ENCODE peak calls at places on chromosomes 16 and 17, in six cellular contexts. D is OCI-LY7, Y is GM23248, F is glutamatergic neuron, O is progenitor cell of endocrine pancreas, M is GM13976. U is an unnamed sample.

GRCh38 chr17:39001703-39002637 is 34.8 kb upstream of the FBXO47 start:
- DNase-seq in D (no peak), Y (peak; percentile 99), F (no peak), O (no peak), M (no peak), U (no peak)

GRCh38 chr16:67537636-67538591 is 9.3 kb downstream of the RIPOR1 start:
- DNase-seq in D (peak; percentile 46), Y (peak; percentile 50), F (peak; percentile 61), O (no peak), M (peak; percentile 89), U (no peak)

GRCh38 chr16:61182416-61182815 is 853.8 kb downstream of the CDH8 start:
- DNase-seq in D (no peak), Y (no peak), F (no peak), O (no peak), M (no peak), U (no peak)

GRCh38 chr17:17621254-17621653 is 29.7 kb upstream of the PEMT start:
- DNase-seq in D (no peak), Y (no peak), F (no peak), O (no peak), M (no peak), U (no peak)

GRCh38 chr17:46020023-46020735 is 21.1 kb downstream of the STH start:
- DNase-seq in D (no peak), Y (no peak), F (no peak), O (no peak), M (peak; percentile 62), U (no peak)

GRCh38 chr16:17368951-17369350 is 101.8 kb downstream of the XYLT1 start:
- DNase-seq in D (no peak), Y (no peak), F (no peak), O (no peak), M (no peak), U (no peak)

GRCh38 chr17:49984776-49985175 is 10.2 kb downstream of the DLX3 start:
- DNase-seq in D (no peak), Y (no peak), F (no peak), O (no peak), M (no peak), U (no peak)

GRCh38 chr16:10598157-10598556 is 17.8 kb upstream of the EMP2 start:
- DNase-seq in D (no peak), Y (no peak), F (no peak), O (no peak), M (no peak), U (no peak)

GRCh38 chr16:80971814-80972213 is 34.9 kb downstream of the CMC2 start:
- DNase-seq in D (no peak), Y (no peak), F (peak; percentile 75), O (no peak), M (no peak), U (no peak)

GRCh38 chr16:861446-861845 is 60.9 kb upstream of the GNG13 start:
- DNase-seq in D (no peak), Y (no peak), F (no peak), O (no peak), M (no peak), U (no peak)

GRCh38 chr17:67466251-67466650 is 89.2 kb downstream of the PITPNC1 start:
- DNase-seq in D (peak; percentile 55), Y (no peak), F (no peak), O (no peak), M (no peak), U (no peak)

GRCh38 chr17:76722279-76722678 is 4.1 kb downstream of the JMJD6 start:
- DNase-seq in D (no peak), Y (no peak), F (no peak), O (no peak), M (no peak), U (no peak)

GRCh38 chr16:88390760-88391496 is 8.2 kb downstream of the ZNF469 start:
- DNase-seq in D (no peak), Y (no peak), F (no peak), O (no peak), M (no peak), U (no peak)

GRCh38 chr17:72725432-72726068 is 366.9 kb downstream of the SLC39A11 start:
- DNase-seq in D (peak; percentile 80), Y (peak; percentile 76), F (peak; percentile 76), O (peak; percentile 35), M (peak; percentile 55), U (no peak)

GRCh38 chr17:81641825-81642489 is 5.0 kb downstream of the TSPAN10 start:
- DNase-seq in D (no peak), Y (peak; percentile 93), F (no peak), O (no peak), M (no peak), U (no peak)

GRCh38 chr17:40726919-40727318 is 23.4 kb upstream of the KRT24 start:
- DNase-seq in D (peak; percentile 9), Y (peak; percentile 21), F (no peak), O (no peak), M (no peak), U (no peak)

GRCh38 chr17:83026311-83026811 is 53.0 kb upstream of the METRNL start:
- DNase-seq in D (no peak), Y (no peak), F (no peak), O (no peak), M (no peak), U (no peak)

GRCh38 chr16:1581804-1582203 is 30.1 kb downstream of the IFT140 start:
- DNase-seq in D (no peak), Y (no peak), F (no peak), O (no peak), M (no peak), U (no peak)

GRCh38 chr16:24118126-24118821 is 137.9 kb upstream of the CACNG3 start:
- DNase-seq in D (no peak), Y (no peak), F (no peak), O (no peak), M (no peak), U (no peak)

GRCh38 chr17:82548681-82549303 is 29.3 kb downstream of the FOXK2 start:
- DNase-seq in D (no peak), Y (no peak), F (peak; percentile 50), O (no peak), M (no peak), U (peak; percentile 61)

GRCh38 chr16:11635127-11635652 is 33.1 kb upstream of the SNN start:
- DNase-seq in D (no peak), Y (no peak), F (no peak), O (no peak), M (no peak), U (no peak)

GRCh38 chr17:39916918-39917317 is 1.5 kb downstream of the GSDMB start:
- DNase-seq in D (no peak), Y (no peak), F (no peak), O (no peak), M (no peak), U (no peak)

GRCh38 chr16:82657786-82658185 is 31.0 kb downstream of the CDH13 start:
- DNase-seq in D (no peak), Y (no peak), F (no peak), O (no peak), M (no peak), U (no peak)

GRCh38 chr16:25078386-25078978 is 33.1 kb upstream of the LCMT1 start:
- DNase-seq in D (peak; percentile 14), Y (no peak), F (no peak), O (no peak), M (no peak), U (no peak)

GRCh38 chr17:40111221-40112128 is 10.3 kb upstream of the MSL1 start:
- DNase-seq in D (peak; percentile 86), Y (peak; percentile 93), F (peak; percentile 82), O (peak; percentile 65), M (peak; percentile 83), U (peak; percentile 72)

GRCh38 chr17:60640503-60640902 is 37.1 kb upstream of the BCAS3 start:
- DNase-seq in D (no peak), Y (peak; percentile 46), F (no peak), O (no peak), M (no peak), U (no peak)

GRCh38 chr17:44829558-44830358 is at the start of gene GJC1:
- DNase-seq in D (peak; percentile 62), Y (peak; percentile 62), F (peak; percentile 74), O (peak; percentile 42), M (peak; percentile 69), U (no peak)